ENCODE peak calls at places on chromosomes 4 and X, in nine cellular contexts. R, C, Y, A, P, M, G, Z and K are unnamed samples.

GRCh38 chrX:70485466-70485865 is 40.8 kb downstream of the DLG3 start:
- DNase-seq in P (no peak), M (no peak), Y (no peak), A (no peak), G (no peak), R (no peak), C (no peak), Z (no peak), K (no peak)

GRCh38 chr4:14018191-14018853 is 390.8 kb upstream of the BOD1L1 start:
- DNase-seq in Z (no peak), R (no peak), P (no peak), G (no peak), C (no peak), Y (no peak), M (no peak), A (no peak), K (no peak)

GRCh38 chr4:163121689-163122088 is 45.0 kb downstream of the NAF1 start:
- DNase-seq in A (no peak), C (no peak), G (no peak), P (no peak), Z (no peak), M (no peak), Y (no peak), R (no peak), K (no peak)

GRCh38 chr4:10237131-10237530 is 120.5 kb upstream of the WDR1 start:
- DNase-seq in A (no peak), G (no peak), Y (no peak), P (no peak), R (no peak), Z (no peak), M (peak), C (no peak), K (no peak)

GRCh38 chrX:67568769-67569168 is 24.9 kb downstream of the AR start:
- DNase-seq in P (no peak), G (no peak), C (no peak), M (no peak), R (no peak), Y (no peak), A (no peak), Z (no peak), K (no peak)

GRCh38 chrX:102044496-102044895 is 81.0 kb upstream of the TCEAL2 start:
- DNase-seq in A (no peak), Y (no peak), C (no peak), G (no peak), R (no peak), M (no peak), Z (no peak), P (no peak), K (no peak)

GRCh38 chr4:170581969-170582368 is 492.2 kb upstream of the AADAT start:
- DNase-seq in Y (no peak), C (no peak), R (no peak), M (no peak), P (no peak), A (no peak), Z (no peak), G (no peak), K (no peak)

GRCh38 chr4:24262616-24263015 is 321.7 kb downstream of the DHX15 start:
- DNase-seq in P (no peak), Z (peak), A (no peak), M (no peak), G (no peak), C (no peak), R (no peak), Y (no peak), K (no peak)

GRCh38 chr4:132593717-132594400 is 555.2 kb upstream of the PCDH10 start:
- DNase-seq in Z (peak), A (no peak), Y (no peak), P (no peak), C (no peak), G (peak), R (no peak), M (no peak), K (no peak)

GRCh38 chrX:84248226-84248625 is 60.2 kb upstream of the RPS6KA6 start:
- DNase-seq in R (no peak), Z (no peak), M (no peak), C (peak), G (no peak), Y (no peak), A (no peak), P (no peak), K (peak)

GRCh38 chr4:40525811-40526598 is 103.7 kb downstream of the RBM47 start:
- DNase-seq in M (no peak), Y (no peak), Z (peak), G (peak), P (no peak), A (no peak), R (no peak), C (no peak), K (peak)

GRCh38 chr4:144782345-144782744 is 136.4 kb downstream of the HHIP start:
- DNase-seq in G (no peak), M (no peak), Z (peak), A (no peak), P (no peak), C (no peak), Y (no peak), R (no peak), K (no peak)

GRCh38 chrX:101759000-101759399 is 99.3 kb upstream of the ARMCX2 start:
- DNase-seq in Y (no peak), G (peak), P (peak), Z (peak), M (peak), A (peak), R (peak), C (peak), K (no peak)

GRCh38 chr4:78310732-78311100 is 240.9 kb upstream of the ANXA3 start:
- DNase-seq in A (no peak), P (no peak), C (no peak), Y (no peak), M (no peak), Z (no peak), G (no peak), R (no peak), K (no peak)